ENCODE peak calls at places on chromosomes 6 and 20, in five cellular contexts. Z is Peyer's patch, K is psoas muscle, Y is tibial artery, V is cardiac muscle cell. A is an unnamed sample. For H3K36me3, the result is how much of the 10 kb centered on the place peaks cover.

GRCh38 chr6:78268591-78268990 is 598.8 kb upstream of the IRAK1BP1 start:
- DNase-seq in Z (no peak), K (no peak), Y (no peak), V (no peak), A (no peak)

GRCh38 chr6:160378886-160379285 is 30.7 kb downstream of the SLC22A3 start:
- DNase-seq in Z (no peak), K (no peak), Y (no peak), V (peak), A (no peak)

GRCh38 chr6:44297063-44298038 is 15.8 kb downstream of the AARS2 start:
- DNase-seq in Z (no peak), K (peak), Y (no peak), V (peak), A (no peak)

GRCh38 chr6:41693866-41694265 is 41.5 kb downstream of the TFEB start:
- DNase-seq in Z (no peak), K (no peak), Y (no peak), V (no peak), A (no peak)

GRCh38 chr6:105879902-105880547 is 206.1 kb upstream of the PRDM1 start:
- DNase-seq in Z (peak), K (no peak), Y (peak), V (no peak), A (no peak)

GRCh38 chr6:63527658-63528514 is 44.4 kb upstream of the LOC128125822 start:
- DNase-seq in Z (no peak), K (peak), Y (no peak), V (peak), A (no peak)

GRCh38 chr6:45775026-45775697 is 240.5 kb downstream of the CLIC5 start:
- DNase-seq in Z (no peak), K (no peak), Y (no peak), V (no peak), A (no peak)

GRCh38 chr6:144581807-144582537 is 296.8 kb downstream of the UTRN start:
- DNase-seq in Z (no peak), K (no peak), Y (no peak), V (peak), A (no peak)

GRCh38 chr6:85425997-85426396 is 23.9 kb upstream of the NT5E start:
- DNase-seq in Z (no peak), K (no peak), Y (no peak), V (no peak), A (no peak)

GRCh38 chr6:102127253-102127652 is 733.7 kb downstream of the GRIK2 start:
- DNase-seq in Z (no peak), K (no peak), Y (no peak), V (no peak), A (no peak)

DNA sequence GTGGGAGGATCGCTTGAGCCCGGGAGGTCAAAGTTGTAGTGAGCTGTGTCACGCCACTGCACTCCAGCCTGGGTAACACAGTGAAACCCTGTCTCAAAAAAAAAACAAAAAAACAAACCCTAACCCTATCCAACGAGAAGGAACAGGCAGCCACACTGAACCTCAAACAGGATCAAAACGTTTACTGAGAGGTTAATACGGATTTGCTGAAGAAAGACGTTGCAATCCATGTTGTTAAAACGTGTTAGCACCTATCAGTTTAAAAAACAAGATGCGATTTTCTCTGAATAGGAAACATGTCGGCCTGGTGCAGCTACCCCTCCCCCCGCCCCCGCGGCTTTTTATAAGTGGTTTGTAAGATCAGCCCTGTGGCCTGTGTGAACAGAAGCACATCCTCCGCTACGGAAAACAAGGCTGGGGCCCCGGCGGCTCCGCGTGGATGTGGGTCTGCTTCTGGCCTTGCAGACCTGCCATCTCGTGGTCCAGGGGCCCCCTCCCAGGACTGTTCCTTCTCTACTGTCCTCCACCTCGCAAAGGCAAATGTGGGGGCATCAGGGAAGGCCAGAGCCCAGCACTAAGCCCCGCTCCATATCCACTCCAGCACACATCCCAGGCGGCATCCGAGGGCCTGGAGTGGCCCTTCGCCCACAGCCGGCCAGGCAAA is 11.4 kb downstream of the SLC2A4RG start:
- DNase-seq in Z (peak), K (no peak), Y (no peak), V (no peak), A (no peak)
- H3K27ac ChIP-seq in Z (no peak), K (no peak), Y (no peak), V (peak), A (no peak)

GRCh38 chr20:920306-920705 is 4.2 kb upstream of the ANGPT4 start:
- DNase-seq in Z (no peak), K (no peak), Y (no peak), V (peak), A (no peak)

GRCh38 chr20:922781-923180 is 6.6 kb upstream of the ANGPT4 start:
- DNase-seq in Z (no peak), K (no peak), Y (peak), V (no peak), A (no peak)

GRCh38 chr20:917416-917815 is 1.3 kb upstream of the ANGPT4 start:
- DNase-seq in Z (no peak), K (no peak), Y (peak), V (no peak), A (no peak)

GRCh38 chr20:919491-919916 is 3.4 kb upstream of the ANGPT4 start:
- DNase-seq in Z (no peak), K (no peak), Y (no peak), V (peak), A (no peak)

DNA sequence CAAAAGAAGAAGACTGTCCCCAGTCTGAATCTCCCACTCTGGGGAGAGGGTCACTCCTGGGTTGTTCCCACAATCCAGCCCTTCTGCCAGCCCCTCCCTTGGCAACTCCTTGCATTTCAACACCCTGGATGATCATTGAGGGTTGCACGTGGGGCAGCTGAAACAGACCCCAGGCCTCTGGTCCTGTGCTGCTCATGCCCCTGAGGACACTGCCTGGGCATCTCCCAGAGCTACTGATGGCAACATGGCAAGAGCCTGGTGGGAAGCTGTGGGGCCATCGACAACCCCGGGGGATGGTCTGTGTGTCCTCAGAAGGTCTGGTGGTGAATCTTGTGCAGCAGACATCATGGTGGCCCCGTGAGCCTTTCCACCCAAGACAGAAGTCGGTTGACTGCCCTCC is 4.9 kb upstream of the ANGPT4 start:
- DNase-seq in Z (no peak), K (no peak), Y (peak), V (no peak), A (no peak)
- H3K4me3 ChIP-seq in Z (no peak), K (no peak), Y (no peak), V (no peak), A (no peak)

DNA sequence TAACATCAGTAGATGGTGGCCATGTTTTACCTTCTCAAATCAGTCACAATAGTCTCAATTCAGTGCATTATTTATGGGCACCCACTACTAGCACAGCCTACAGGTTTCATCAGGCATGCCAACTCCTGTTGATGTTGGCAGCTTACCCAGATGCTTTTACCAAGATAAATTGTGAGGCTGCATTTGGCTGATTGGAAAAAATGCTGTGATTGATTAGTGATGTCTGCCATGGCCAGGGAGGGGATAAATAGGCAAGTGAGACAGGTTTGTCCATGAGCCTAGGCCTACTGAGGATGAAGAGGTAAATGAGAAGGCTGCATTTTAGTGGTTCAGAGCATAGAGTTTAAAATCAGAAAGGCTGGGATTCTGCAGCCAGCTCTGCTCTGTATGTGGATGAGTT is 227.1 kb downstream of the NFATC2 start:
- DNase-seq in Z (no peak), K (no peak), Y (no peak), V (no peak), A (no peak)
- H3K36me3 ChIP-seq in Z (under half), K (under half), Y (under half), V (under half), A (under half)

DNA sequence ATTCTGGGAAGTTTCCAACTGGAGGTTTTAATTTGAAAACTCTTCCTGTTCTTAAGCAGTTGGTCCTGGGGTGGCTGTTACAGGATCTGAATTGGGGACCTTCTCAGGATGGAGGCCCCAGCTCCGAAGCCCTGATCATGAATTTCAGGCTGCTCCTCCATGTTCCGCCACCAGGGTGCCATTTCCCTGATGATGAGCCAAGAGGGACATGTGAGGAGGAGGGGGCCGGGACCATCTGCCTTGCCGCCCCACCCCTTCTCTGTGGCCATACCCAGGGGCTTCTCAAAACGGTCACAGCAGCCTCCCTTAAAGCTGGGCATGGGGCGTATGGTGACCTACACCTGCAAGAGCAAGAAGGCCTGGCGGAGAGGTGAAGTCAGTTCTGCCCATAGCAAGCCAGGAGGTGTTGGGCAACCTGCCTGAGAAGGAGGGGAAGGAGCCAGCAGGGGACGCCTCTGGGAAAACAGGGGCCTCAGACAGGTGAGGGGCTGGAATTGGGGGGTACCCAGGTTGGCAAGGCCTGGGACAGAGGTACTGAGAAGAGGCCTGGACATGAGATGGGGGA is 3.6 kb upstream of the BAK1 start:
- DNase-seq in Z (no peak), K (no peak), Y (no peak), V (no peak), A (no peak)
- H3K27ac ChIP-seq in Z (no peak), K (no peak), Y (no peak), V (no peak), A (no peak)

DNA sequence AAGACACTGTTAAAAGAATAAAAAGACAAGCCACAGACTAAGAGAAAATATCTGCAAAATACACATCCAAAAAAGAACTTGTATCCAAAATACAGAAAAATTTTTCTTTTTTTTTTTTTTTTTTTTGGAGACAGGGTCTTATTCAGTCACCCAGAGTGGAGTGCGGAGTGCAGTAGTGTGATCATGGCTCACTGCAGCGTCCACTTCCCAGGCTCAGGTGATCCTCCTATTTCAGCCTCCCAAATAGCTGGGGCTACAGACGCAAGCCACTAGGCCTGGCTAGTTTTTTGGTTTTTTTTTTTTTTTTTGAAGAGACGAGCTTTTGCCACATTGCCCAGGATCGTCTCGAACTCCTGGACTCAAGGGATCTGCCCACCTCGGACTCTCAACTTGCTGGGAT is 3.1 kb downstream of the ZUP1 start:
- DNase-seq in Z (no peak), K (no peak), Y (no peak), V (no peak), A (no peak)
- H3K4me3 ChIP-seq in Z (no peak), K (no peak), Y (no peak), V (no peak), A (no peak)

GRCh38 chr6:110890288-110890687 is 15.7 kb downstream of the AMD1 start:
- DNase-seq in Z (no peak), K (no peak), Y (no peak), V (no peak), A (no peak)
- H3K36me3 ChIP-seq in Z (under half), K (under half), Y (half or more), V (under half), A (under half)

GRCh38 chr6:75098709-75099108 is 107.1 kb downstream of the COL12A1 start:
- DNase-seq in Z (peak), K (peak), Y (peak), V (peak), A (peak)
- H3K27ac ChIP-seq in Z (no peak), K (no peak), Y (peak), V (no peak), A (peak)

GRCh38 chr20:62470003-62470402 is 5.8 kb downstream of the GATA5 start:
- DNase-seq in Z (no peak), K (no peak), Y (no peak), V (no peak), A (no peak)
- H3K4me3 ChIP-seq in Z (no peak), K (no peak), Y (no peak), V (no peak), A (no peak)

DNA sequence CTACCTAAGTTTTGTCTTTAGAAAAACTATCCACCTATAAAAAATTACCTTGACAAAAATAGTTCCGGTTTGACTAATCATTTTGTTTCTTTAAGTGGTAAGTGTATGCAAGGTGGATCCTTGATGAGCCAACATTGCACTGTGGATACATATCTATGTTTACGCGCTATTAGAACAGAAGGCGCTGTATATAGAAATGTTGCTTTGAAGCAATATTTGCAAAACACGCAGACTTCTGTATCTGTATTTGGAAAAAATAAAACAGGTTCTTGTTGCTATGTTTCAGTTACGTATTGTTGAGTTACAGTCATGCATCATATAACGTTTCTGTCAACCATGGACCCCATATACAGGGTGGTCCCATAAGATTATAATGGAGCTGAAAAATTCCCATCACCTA is 4.2 kb downstream of the SCAND1 start:
- DNase-seq in Z (no peak), K (no peak), Y (no peak), V (no peak), A (no peak)
- H3K36me3 ChIP-seq in Z (under half), K (under half), Y (under half), V (under half), A (under half)